ENCODE peak calls at places on chromosomes 4 and X, in eight cellular contexts. N is activated CD8-positive, alpha-beta memory T cell treated with anti-CD3 and anti-CD28 coated beads for 1 hour; U is activated CD4-positive, alpha-beta T cell treated with anti-CD3 and anti-CD28 coated beads for 24 hours; F is hypothalamus; T is mesothelial cell of epicardium; M is GM23338; Q is occipital lobe; B is H7. V is an unnamed sample.

GRCh38 chr4:42397256-42397634 is at the start of gene SHISA3:
- DNase-seq in N (no peak), U (no peak), F (no peak), T (peak), M (peak), Q (no peak), B (peak), V (peak)

GRCh38 chr4:8739820-8740665 is 131.6 kb downstream of the HMX1 start:
- DNase-seq in N (no peak), U (no peak), F (no peak), T (peak), M (no peak), Q (no peak), B (no peak), V (no peak)

GRCh38 chr4:140098481-140099132 is 55.4 kb downstream of the MAML3 start:
- DNase-seq in N (no peak), U (no peak), F (no peak), T (no peak), M (no peak), Q (no peak), B (no peak), V (no peak)

GRCh38 chrX:69991685-69992084 is 58.1 kb downstream of the AWAT2 start:
- DNase-seq in N (no peak), U (no peak), F (no peak), T (no peak), M (no peak), Q (no peak), B (peak), V (no peak)

GRCh38 chr4:8439914-8440490 is 521 bp downstream of the ACOX3 start:
- DNase-seq in N (no peak), U (peak), F (no peak), T (no peak), M (peak), Q (no peak), B (no peak), V (no peak)

GRCh38 chr4:73944061-73944875 is 37.6 kb downstream of the PF4 start:
- DNase-seq in N (no peak), U (no peak), F (no peak), T (no peak), M (peak), Q (no peak), B (peak), V (peak)

GRCh38 chr4:10172278-10173038 is 55.9 kb upstream of the WDR1 start:
- DNase-seq in N (no peak), U (no peak), F (no peak), T (no peak), M (no peak), Q (no peak), B (no peak), V (no peak)

GRCh38 chr4:162409048-162409447 is 245.2 kb upstream of the FSTL5 start:
- DNase-seq in N (no peak), U (no peak), F (no peak), T (no peak), M (no peak), Q (no peak), B (peak), V (no peak)

GRCh38 chrX:105190252-105190853 is 30.1 kb downstream of the TEX13A start:
- DNase-seq in N (no peak), U (peak), F (no peak), T (no peak), M (peak), Q (no peak), B (no peak), V (no peak)

GRCh38 chr4:52091811-52092210 is 40.7 kb downstream of the SPATA18 start:
- DNase-seq in N (no peak), U (no peak), F (no peak), T (no peak), M (no peak), Q (no peak), B (no peak), V (no peak)

GRCh38 chr4:170423137-170423536 is 333.4 kb upstream of the AADAT start:
- DNase-seq in N (no peak), U (no peak), F (no peak), T (no peak), M (no peak), Q (no peak), B (no peak), V (no peak)

GRCh38 chr4:161505141-161505540 is 658.7 kb downstream of the FSTL5 start:
- DNase-seq in N (no peak), U (no peak), F (no peak), T (no peak), M (no peak), Q (no peak), B (no peak), V (no peak)

GRCh38 chr4:82797048-82797590 is 1.5 kb downstream of the SCD5 start:
- DNase-seq in N (no peak), U (no peak), F (peak), T (no peak), M (peak), Q (no peak), B (peak), V (no peak)

GRCh38 chr4:128782076-128782715 is 27.3 kb upstream of the JADE1 start:
- DNase-seq in N (peak), U (peak), F (peak), T (no peak), M (peak), Q (no peak), B (peak), V (no peak)

GRCh38 chrX:51641421-51642021 is 22.8 kb upstream of the CENPVL3 start:
- DNase-seq in N (no peak), U (no peak), F (no peak), T (no peak), M (peak), Q (no peak), B (peak), V (no peak)

V was measured in 8988T.